ENCODE peak calls at places on chromosomes 5 and 9, in five cellular contexts. T is substantia nigra; X is stimulated activated CD8-positive, alpha-beta memory T cell treated with anti-CD3 and anti-CD28 coated beads, Interleukin-7, amount 100 ng/mL, for 24 hours; S is GM20000; I is NCI-H1436 treated with DMSO at 0.1 percent for 48 hours. F is an unnamed sample.

GRCh38 chr5:96117863-96118651 is 156.4 kb upstream of the ELL2 start:
- DNase-seq in T (no peak), I (no peak), S (no peak), X (no peak), F (no peak)

GRCh38 chr5:51279983-51280382 is 103.3 kb upstream of the ISL1 start:
- DNase-seq in X (no peak), T (no peak), I (no peak), S (no peak), F (no peak)

GRCh38 chr9:134642385-134643181 is 980 bp downstream of the COL5A1 start:
- DNase-seq in I (no peak), T (no peak), S (peak; percentile 49), X (no peak), F (peak; percentile 66)

GRCh38 chr5:54171645-54172384 is 138.6 kb downstream of the ARL15 start:
- DNase-seq in X (no peak), T (no peak), S (peak; percentile 13), I (no peak), F (no peak)

GRCh38 chr9:73348485-73348884 is 196.8 kb downstream of the ANXA1 start:
- DNase-seq in T (no peak), X (no peak), I (no peak), S (no peak), F (no peak)

GRCh38 chr5:145539201-145539600 is 295.9 kb downstream of the PRELID2 start:
- DNase-seq in I (no peak), X (no peak), S (no peak), T (no peak), F (no peak)

GRCh38 chr5:17169507-17169906 is 47.9 kb upstream of the BASP1 start:
- DNase-seq in S (no peak), I (no peak), T (no peak), X (no peak), F (no peak)

GRCh38 chr5:54383941-54384340 is 71.6 kb upstream of the HSPB3 start:
- DNase-seq in X (no peak), T (no peak), I (no peak), S (no peak), F (no peak)

GRCh38 chr5:77168187-77168883 is 42.1 kb upstream of the PDE8B start:
- DNase-seq in I (no peak), X (no peak), T (peak; percentile 70), S (no peak), F (no peak)

GRCh38 chr9:97895695-97896332 is 26.5 kb downstream of the TRMO start:
- DNase-seq in S (no peak), X (no peak), T (no peak), I (no peak), F (peak; percentile 54)

GRCh38 chr9:71796368-71796767 is 28.1 kb upstream of the CEMIP2 start:
- DNase-seq in S (no peak), T (no peak), I (no peak), X (no peak), F (no peak)

GRCh38 chr5:120919017-120919416 is 454.9 kb downstream of the PRR16 start:
- DNase-seq in X (no peak), T (no peak), I (no peak), S (no peak), F (no peak)

GRCh38 chr5:35956429-35956828 is 18.0 kb upstream of the CAPSL start:
- DNase-seq in X (no peak), S (no peak), T (no peak), I (no peak), F (no peak)

GRCh38 chr5:78716221-78716620 is 67.6 kb upstream of the LHFPL2 start:
- DNase-seq in I (no peak), S (no peak), X (no peak), T (no peak), F (no peak)

GRCh38 chr5:138542120-138542955 is 698 bp downstream of the ETF1 start:
- DNase-seq in I (no peak), T (no peak), X (no peak), S (no peak), F (no peak)

GRCh38 chr5:179410291-179411160 is 65.3 kb upstream of the ADAMTS2 start:
- DNase-seq in X (no peak), S (no peak), I (no peak), T (no peak), F (no peak)

GRCh38 chr5:61333351-61334223 is 1.5 kb downstream of the ZSWIM6 start:
- DNase-seq in I (no peak), S (peak; percentile 63), T (peak; percentile 54), X (no peak), F (peak; percentile 64)

GRCh38 chr9:37107701-37108100 is 12.7 kb upstream of the ZCCHC7 start:
- DNase-seq in S (no peak), X (no peak), I (no peak), T (no peak), F (no peak)

GRCh38 chr5:74616236-74617146 is 24.0 kb downstream of the ENC1 start:
- DNase-seq in I (no peak), S (no peak), T (no peak), X (no peak), F (no peak)

GRCh38 chr5:38339446-38339845 is 81.1 kb downstream of the EGFLAM start:
- DNase-seq in T (no peak), S (no peak), I (no peak), X (no peak), F (no peak)

GRCh38 chr5:176737746-176738699 is 72.3 kb upstream of the UNC5A start:
- DNase-seq in X (no peak), T (no peak), I (no peak), S (no peak), F (peak; percentile 42)

GRCh38 chr9:91604451-91604850 is 180.8 kb upstream of the NFIL3 start:
- DNase-seq in S (no peak), X (no peak), I (no peak), T (no peak), F (no peak)